ENCODE peak calls at places on chromosomes 4 and X, in eight cellular contexts. O, S, B, D, Q, I, A and M are unnamed samples.

GRCh38 chr4:6475492-6476020 is 3.1 kb upstream of the PPP2R2C start:
- DNase-seq in O (no peak), S (no peak), B (no peak), D (no peak), Q (no peak), I (no peak), A (no peak), M (no peak)

GRCh38 chrX:75038925-75039324 is 113.7 kb upstream of the NEXMIF start:
- DNase-seq in O (no peak), S (peak; percentile 6), B (no peak), D (no peak), Q (no peak), I (no peak), A (no peak), M (peak; percentile 21)

GRCh38 chr4:173934201-173934600 is 349.3 kb downstream of the FBXO8 start:
- DNase-seq in O (no peak), S (peak; percentile 16), B (no peak), D (no peak), Q (no peak), I (no peak), A (no peak), M (peak; percentile 22)

GRCh38 chr4:182872886-182873285 is 44.3 kb downstream of the DCTD start:
- DNase-seq in O (no peak), S (no peak), B (no peak), D (no peak), Q (no peak), I (no peak), A (no peak), M (no peak)

GRCh38 chrX:139902559-139902958 is 30.3 kb downstream of the ATP11C start:
- DNase-seq in O (no peak), S (no peak), B (no peak), D (no peak), Q (no peak), I (no peak), A (no peak), M (no peak)

GRCh38 chrX:140664939-140665338 is 44.6 kb upstream of the LINC00632 start:
- DNase-seq in O (no peak), S (peak; percentile 26), B (no peak), D (no peak), Q (no peak), I (no peak), A (no peak), M (peak; percentile 41)

GRCh38 chrX:47302396-47302795 is 68.0 kb upstream of the ZNF157 start:
- DNase-seq in O (no peak), S (no peak), B (no peak), D (no peak), Q (no peak), I (no peak), A (no peak), M (no peak)

GRCh38 chrX:118254611-118255010 is 91.3 kb upstream of the WDR44 start:
- DNase-seq in O (no peak), S (peak; percentile 22), B (no peak), D (peak; percentile 64), Q (peak; percentile 56), I (peak; percentile 24), A (no peak), M (peak; percentile 66)

GRCh38 chr4:152454398-152455011 is 81.4 kb downstream of the FBXW7 start:
- DNase-seq in O (no peak), S (peak; percentile 19), B (no peak), D (no peak), Q (no peak), I (no peak), A (no peak), M (no peak)

GRCh38 chr4:56276547-56276946 is 110.7 kb downstream of the AASDH start:
- DNase-seq in O (no peak), S (peak; percentile 39), B (no peak), D (no peak), Q (no peak), I (no peak), A (no peak), M (no peak)

GRCh38 chr4:171929477-171929876 is 116.3 kb downstream of the GALNTL6 start:
- DNase-seq in O (no peak), S (no peak), B (no peak), D (no peak), Q (no peak), I (no peak), A (no peak), M (no peak)

GRCh38 chr4:98496446-98496845 is 162.0 kb downstream of the TSPAN5 start:
- DNase-seq in O (no peak), S (no peak), B (no peak), D (no peak), Q (no peak), I (no peak), A (no peak), M (no peak)

GRCh38 chr4:107977482-107977881 is 12.2 kb upstream of the HADH start:
- DNase-seq in O (no peak), S (no peak), B (no peak), D (no peak), Q (no peak), I (no peak), A (no peak), M (no peak)

GRCh38 chrX:78652971-78653822 is 5.9 kb downstream of the RTL3 start:
- DNase-seq in O (no peak), S (peak; percentile 92), B (no peak), D (no peak), Q (no peak), I (no peak), A (no peak), M (no peak)

GRCh38 chr4:65538571-65538970 is 131.7 kb downstream of the EPHA5 start:
- DNase-seq in O (no peak), S (peak; percentile 83), B (no peak), D (no peak), Q (no peak), I (no peak), A (no peak), M (peak; percentile 44)

DNA sequence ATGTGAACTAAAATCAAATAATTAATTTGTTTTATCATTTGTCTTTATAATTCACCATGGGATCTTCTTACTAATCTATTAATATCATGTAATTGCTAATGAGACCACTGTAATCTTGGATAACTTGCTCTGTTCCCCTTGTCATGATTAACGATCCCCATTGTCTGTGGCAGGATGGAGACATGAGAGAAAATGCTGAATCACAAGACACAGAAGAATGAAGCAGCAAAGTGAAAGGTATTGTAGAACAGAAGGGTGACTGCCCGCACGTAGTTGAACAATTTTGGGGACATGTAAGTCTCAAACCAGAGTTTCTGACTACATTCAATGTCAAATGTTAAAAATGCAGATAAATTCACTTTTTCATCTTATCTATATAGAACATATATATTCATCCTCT is 135.2 kb downstream of the EPHA5 start:
- DNase-seq in O (no peak), S (peak; percentile 55), B (no peak), D (no peak), Q (no peak), I (no peak), A (no peak), M (no peak)
- TF ChIP-seq CTCF in O (no peak), S (no peak), B (no peak), D (no peak), Q (no peak), I (no peak), A (no peak), M (no peak)

DNA sequence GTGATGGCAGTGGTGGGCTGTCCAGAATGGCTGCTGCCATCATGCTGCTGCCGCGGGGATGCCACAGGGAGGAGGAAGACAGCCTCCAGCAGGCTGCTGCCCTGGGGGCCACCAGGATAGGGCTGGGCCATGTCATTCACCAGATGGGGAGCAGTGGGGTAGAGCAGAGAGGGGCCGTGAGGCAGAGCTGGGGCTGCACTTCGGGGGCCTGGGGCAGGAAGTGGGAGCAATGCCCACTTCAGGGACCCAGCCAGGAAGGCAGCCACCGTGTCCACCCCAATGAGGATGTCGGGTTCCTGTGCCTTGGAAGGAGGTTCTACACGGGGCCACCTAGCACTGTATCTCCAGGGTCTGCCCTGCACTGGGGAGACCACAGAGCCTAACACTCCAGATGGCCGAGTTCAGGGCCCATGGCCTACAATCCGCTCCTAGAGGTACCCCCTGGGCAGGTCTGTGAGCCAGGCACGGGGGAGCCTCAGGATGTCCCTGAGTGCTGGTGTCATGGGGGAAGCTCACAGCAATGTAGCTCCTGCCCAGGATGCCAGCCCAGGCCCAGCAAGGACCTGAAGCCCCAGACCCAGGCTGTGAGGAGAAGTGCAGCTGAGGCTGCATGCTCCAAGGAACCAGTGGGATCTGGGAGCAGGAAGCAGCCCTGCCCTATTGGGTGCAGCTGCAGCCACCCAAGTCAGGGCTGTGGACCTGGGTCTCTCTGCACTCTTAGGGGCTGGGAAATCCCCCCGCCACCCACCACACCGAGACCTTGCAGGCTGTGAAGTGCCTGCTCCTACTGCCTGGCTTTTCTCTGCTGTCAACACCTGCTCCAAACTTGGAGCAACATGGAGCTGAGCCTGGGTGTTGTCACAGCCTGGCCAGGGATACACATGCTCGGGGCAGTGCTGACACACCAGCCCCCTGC is 140.3 kb downstream of the PDHA2 start:
- DNase-seq in O (no peak), S (no peak), B (no peak), D (no peak), Q (no peak), I (no peak), A (no peak), M (peak; percentile 88)
- H3K9me3 ChIP-seq in O (no peaks in the 10 kb centered on the region), S (no peaks in the 10 kb centered on the region), B (no peaks in the 10 kb centered on the region), D (no peaks in the 10 kb centered on the region), Q (no peaks in the 10 kb centered on the region), I (no peaks in the 10 kb centered on the region), A (no peaks in the 10 kb centered on the region), M (no peaks in the 10 kb centered on the region)

GRCh38 chrX:72272868-72273267 is 4.2 kb downstream of the RPS4X start:
- DNase-seq in O (no peak), S (peak; percentile 74), B (no peak), D (no peak), Q (no peak), I (no peak), A (no peak), M (no peak)
- H3K4me1 ChIP-seq in O (peaks cover 29% of the 10 kb centered on the region), S (peaks cover 15% of the 10 kb centered on the region), B (peaks cover 9% of the 10 kb centered on the region), D (no peaks in the 10 kb centered on the region), Q (peaks cover 5% of the 10 kb centered on the region), I (peaks cover 10% of the 10 kb centered on the region), A (peaks cover 3% of the 10 kb centered on the region), M (no peaks in the 10 kb centered on the region)

GRCh38 chr4:120871173-120871572 is 51.4 kb downstream of the PRDM5 start:
- DNase-seq in O (no peak), S (no peak), B (no peak), D (no peak), Q (no peak), I (no peak), A (no peak), M (no peak)

GRCh38 chr4:120873554-120873953 is 49.0 kb downstream of the PRDM5 start:
- DNase-seq in O (no peak), S (no peak), B (no peak), D (no peak), Q (no peak), I (no peak), A (no peak), M (no peak)

GRCh38 chr4:120869511-120870278 is 52.8 kb downstream of the PRDM5 start:
- DNase-seq in O (no peak), S (no peak), B (no peak), D (no peak), Q (no peak), I (no peak), A (no peak), M (peak; percentile 54)

GRCh38 chr4:120865985-120866384 is 56.5 kb downstream of the PRDM5 start:
- DNase-seq in O (no peak), S (peak; percentile 53), B (no peak), D (no peak), Q (no peak), I (no peak), A (no peak), M (no peak)

DNA sequence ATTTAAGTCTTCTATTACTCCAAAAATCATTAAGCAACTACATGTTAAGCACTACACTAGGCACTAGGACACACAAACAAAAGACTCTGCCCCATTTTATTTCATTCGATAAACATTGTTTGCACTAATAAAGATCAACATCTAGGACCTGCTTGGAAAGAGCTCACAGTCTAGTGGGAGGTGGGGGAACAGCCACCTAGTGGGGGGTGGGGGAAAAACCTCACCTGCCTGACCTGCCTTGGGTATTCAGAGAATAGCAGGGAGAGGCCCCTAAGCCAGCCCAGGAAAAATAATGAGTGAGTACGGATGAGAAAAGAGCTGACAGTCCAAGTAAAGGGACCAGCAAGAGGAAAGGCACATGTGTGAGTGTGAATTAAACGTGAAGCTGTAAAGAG is 52.2 kb downstream of the PRDM5 start:
- DNase-seq in O (no peak), S (no peak), B (no peak), D (no peak), Q (no peak), I (no peak), A (no peak), M (no peak)
- TF ChIP-seq CTCF in O (no peak), S (no peak), B (no peak), D (no peak), Q (peak; percentile 11), I (no peak), A (no peak), M (no peak)